ENCODE peak calls at places on chromosomes 4 and X, in five cellular contexts. P, Q, N, D and W are unnamed samples.

GRCh38 chr4:77849278-77849965 is 13.2 kb upstream of the MRPL1 start:
- DNase-seq in P (no peak), Q (no peak), D (no peak), N (no peak), W (peak)

GRCh38 chrX:97309717-97310116 is 426.0 kb downstream of the RPA4 start:
- DNase-seq in P (no peak), N (no peak), D (no peak), Q (no peak), W (no peak)

GRCh38 chr4:188941524-188942109 is 802.4 kb downstream of the TRIML1 start:
- DNase-seq in D (no peak), P (no peak), N (no peak), Q (no peak), W (peak)

GRCh38 chrX:8846271-8846670 is 45.1 kb upstream of the FAM9A start:
- DNase-seq in D (no peak), P (no peak), Q (no peak), N (no peak), W (no peak)

GRCh38 chr4:11485926-11486325 is 57.2 kb upstream of the HS3ST1 start:
- DNase-seq in D (no peak), Q (no peak), N (no peak), P (no peak), W (no peak)

GRCh38 chrX:12881914-12882313 is 15.0 kb downstream of the TLR7 start:
- DNase-seq in Q (no peak), N (no peak), D (no peak), P (no peak), W (no peak)

GRCh38 chrX:39682778-39683177 is 415.0 kb downstream of the BCOR start:
- DNase-seq in P (no peak), Q (peak), N (no peak), D (no peak), W (no peak)

GRCh38 chr4:186580669-186581068 is 25.3 kb upstream of the MTNR1A start:
- DNase-seq in P (no peak), D (no peak), N (no peak), Q (no peak), W (no peak)

GRCh38 chr4:95059630-95060029 is 301.9 kb downstream of the BMPR1B start:
- DNase-seq in N (no peak), Q (no peak), P (no peak), D (no peak), W (no peak)

GRCh38 chr4:110292994-110293744 is 94.8 kb upstream of the ELOVL6 start:
- DNase-seq in D (no peak), Q (no peak), P (no peak), N (no peak), W (no peak)

GRCh38 chr4:89489338-89489771 is 181.8 kb upstream of the GPRIN3 start:
- DNase-seq in Q (peak), P (no peak), N (no peak), D (no peak), W (no peak)

GRCh38 chr4:36285784-36286480 is 4.5 kb downstream of the DTHD1 start:
- DNase-seq in N (peak), P (peak), Q (no peak), D (no peak), W (no peak)

GRCh38 chr4:67152976-67153375 is 392.3 kb downstream of the CENPC start:
- DNase-seq in N (no peak), D (no peak), P (no peak), Q (no peak), W (no peak)

GRCh38 chr4:128601992-128602695 is 207.4 kb upstream of the JADE1 start:
- DNase-seq in N (no peak), P (no peak), D (no peak), Q (no peak), W (peak)

GRCh38 chr4:101089168-101089567 is 258.2 kb downstream of the PPP3CA start:
- DNase-seq in P (no peak), N (no peak), Q (no peak), D (no peak), W (peak)

GRCh38 chr4:53937918-53938317 is 126.5 kb downstream of the CHIC2 start:
- DNase-seq in Q (no peak), D (no peak), P (no peak), N (no peak), W (peak)

GRCh38 chr4:2933566-2934076 is 29.6 kb downstream of the NOP14 start:
- DNase-seq in N (no peak), D (peak), Q (no peak), P (no peak), W (no peak)